ENCODE peak calls at places on chromosome 15, in six cellular contexts. G, O, I, Q, C and F are unnamed samples.

GRCh38 chr15:69735126-69735525 is 282.5 kb downstream of the RPLP1 start:
- DNase-seq in G (no peak), O (no peak), I (no peak), Q (no peak), C (no peak), F (no peak)

GRCh38 chr15:37733628-37734027 is 200.8 kb upstream of the TMCO5A start:
- DNase-seq in G (no peak), O (no peak), I (no peak), Q (no peak), C (no peak), F (no peak)

GRCh38 chr15:56653082-56653481 is 80.2 kb downstream of the ZNF280D start:
- DNase-seq in G (no peak), O (no peak), I (no peak), Q (no peak), C (no peak), F (no peak)

GRCh38 chr15:72902245-72902928 is 118.8 kb upstream of the ADPGK start:
- DNase-seq in G (peak), O (no peak), I (peak), Q (peak), C (no peak), F (no peak)

GRCh38 chr15:87752250-87752951 is 504.1 kb downstream of the NTRK3 start:
- DNase-seq in G (no peak), O (no peak), I (no peak), Q (no peak), C (no peak), F (no peak)

GRCh38 chr15:85757939-85758654 is 36.6 kb downstream of the KLHL25 start:
- DNase-seq in G (peak), O (peak), I (no peak), Q (no peak), C (no peak), F (no peak)

GRCh38 chr15:75650908-75651809 is 3.4 kb downstream of the SNX33 start:
- DNase-seq in G (peak), O (peak), I (peak), Q (no peak), C (no peak), F (no peak)

GRCh38 chr15:69460481-69460880 is 7.9 kb downstream of the RPLP1 start:
- DNase-seq in G (no peak), O (no peak), I (no peak), Q (no peak), C (no peak), F (no peak)

GRCh38 chr15:77358545-77359240 is 61.2 kb downstream of the PEAK1 start:
- DNase-seq in G (no peak), O (no peak), I (no peak), Q (no peak), C (no peak), F (no peak)

GRCh38 chr15:45642203-45642932 is 7.5 kb downstream of the SQOR start:
- DNase-seq in G (no peak), O (no peak), I (no peak), Q (no peak), C (no peak), F (no peak)

GRCh38 chr15:47412802-47413201 is 304.5 kb upstream of the SEMA6D start:
- DNase-seq in G (no peak), O (no peak), I (no peak), Q (no peak), C (no peak), F (no peak)

GRCh38 chr15:100113351-100114075 is 228.3 kb downstream of the ADAMTS17 start:
- DNase-seq in G (peak), O (peak), I (no peak), Q (peak), C (no peak), F (no peak)

GRCh38 chr15:71532994-71533393 is 277.4 kb upstream of the NR2E3 start:
- DNase-seq in G (no peak), O (no peak), I (no peak), Q (no peak), C (no peak), F (no peak)

GRCh38 chr15:67076147-67076843 is 10.9 kb downstream of the SMAD3 start:
- DNase-seq in G (no peak), O (no peak), I (peak), Q (no peak), C (no peak), F (no peak)

GRCh38 chr15:82177291-82178010 is 85.1 kb downstream of the EFL1 start:
- DNase-seq in G (no peak), O (no peak), I (no peak), Q (no peak), C (no peak), F (no peak)

GRCh38 chr15:40826123-40827075 is 2.1 kb downstream of the PPP1R14D start:
- DNase-seq in G (no peak), O (no peak), I (no peak), Q (no peak), C (no peak), F (no peak)